ENCODE peak calls at places on chromosomes 4 and X, in eight cellular contexts. K, X, C, G, F, H, V and I are unnamed samples.

GRCh38 chr4:6001965-6002833 is 16.0 kb downstream of the C4orf50 start:
- DNase-seq in V (no peak), H (no peak), X (no peak), F (no peak), G (no peak), K (no peak), C (no peak), I (no peak)

GRCh38 chr4:83516042-83516772 is 19.7 kb upstream of the GPAT3 start:
- DNase-seq in V (no peak), G (no peak), C (no peak), H (peak; percentile 27), F (no peak), K (peak; percentile 80), X (peak; percentile 60), I (no peak)

GRCh38 chr4:61200195-61200990 is at the start of gene ADGRL3:
- DNase-seq in X (no peak), C (no peak), F (peak; percentile 73), V (peak; percentile 28), H (no peak), G (no peak), K (peak; percentile 6), I (no peak)

GRCh38 chrX:72705111-72705510 is 9.0 kb downstream of the PHKA1 start:
- DNase-seq in K (no peak), C (no peak), H (no peak), F (no peak), G (no peak), X (no peak), V (no peak), I (no peak)

GRCh38 chr4:30719363-30720020 is 677 bp upstream of the PCDH7 start:
- DNase-seq in F (peak; percentile 76), C (no peak), X (peak; percentile 13), K (peak; percentile 68), G (no peak), V (peak; percentile 52), H (no peak), I (no peak)

GRCh38 chrX:22097295-22097694 is 65.2 kb downstream of the PHEX start:
- DNase-seq in C (no peak), F (peak; percentile 23), H (no peak), G (no peak), K (peak; percentile 92), X (peak; percentile 72), V (no peak), I (no peak)

GRCh38 chr4:113773014-113773413 is 11.5 kb upstream of the CAMK2D start:
- DNase-seq in G (no peak), H (no peak), K (no peak), V (no peak), X (no peak), F (no peak), C (no peak), I (no peak)

GRCh38 chrX:104113237-104113965 is 1.1 kb downstream of the ZCCHC18 start:
- DNase-seq in F (peak; percentile 63), X (peak; percentile 37), H (no peak), V (peak; percentile 24), K (peak; percentile 53), G (no peak), C (no peak), I (no peak)

GRCh38 chrX:18721683-18722499 is 14.4 kb downstream of the PPEF1 start:
- DNase-seq in K (no peak), G (no peak), H (no peak), X (no peak), F (no peak), V (no peak), C (no peak), I (no peak)

GRCh38 chr4:56200275-56200674 is 187.0 kb downstream of the AASDH start:
- DNase-seq in C (no peak), G (no peak), H (no peak), X (no peak), F (no peak), V (no peak), K (no peak), I (no peak)

GRCh38 chrX:71366674-71367256 is 608 bp downstream of the TAF1 start:
- DNase-seq in G (no peak), F (peak; percentile 34), C (no peak), X (peak; percentile 12), H (no peak), V (peak; percentile 5), K (peak; percentile 16), I (no peak)

GRCh38 chr4:85543832-85544231 is 68.9 kb downstream of the ARHGAP24 start:
- DNase-seq in F (no peak), X (peak; percentile 67), K (peak; percentile 1), C (no peak), H (no peak), V (no peak), G (no peak), I (no peak)

GRCh38 chr4:7887415-7887814 is 52.2 kb downstream of the AFAP1 start:
- DNase-seq in K (no peak), G (no peak), H (no peak), C (no peak), F (no peak), V (no peak), X (no peak), I (no peak)

GRCh38 chrX:46554942-46555341 is 9.7 kb upstream of the ZNF674 start:
- DNase-seq in V (no peak), G (no peak), K (peak; percentile 58), H (no peak), C (no peak), X (peak; percentile 57), F (no peak), I (no peak)

GRCh38 chr4:52841707-52842456 is 20.2 kb upstream of the RASL11B start:
- DNase-seq in G (no peak), H (peak; percentile 66), C (no peak), F (no peak), V (peak; percentile 36), K (peak; percentile 19), X (peak; percentile 36), I (no peak)

GRCh38 chrX:53688300-53688699 is 1.8 kb upstream of the HUWE1 start:
- DNase-seq in X (no peak), G (no peak), V (no peak), K (no peak), H (no peak), F (no peak), C (no peak), I (no peak)

GRCh38 chr4:2418652-2419571 is at the start of gene CFAP99:
- DNase-seq in H (peak; percentile 64), F (peak; percentile 98), K (peak; percentile 88), X (peak; percentile 92), V (peak; percentile 97), G (peak; percentile 85), C (peak; percentile 87), I (peak; percentile 98)
- TF ChIP-seq CTCF in H (peak; percentile 7), F (peak; percentile 16), K (peak; percentile 32), X (peak; percentile 8), V (no peak), G (no peak), C (peak; percentile 26), I (no peak)

GRCh38 chr4:2537011-2537830 is 774 bp downstream of the FAM193A start:
- DNase-seq in F (peak; percentile 82), K (peak; percentile 24), H (no peak), C (no peak), G (no peak), X (peak; percentile 34), V (peak; percentile 29), I (peak; percentile 54)

GRCh38 chr4:2536193-2537010 is at the start of gene FAM193A:
- DNase-seq in X (peak; percentile 100), H (peak; percentile 98), V (peak; percentile 99), C (peak; percentile 96), K (peak; percentile 100), F (peak; percentile 100), G (peak; percentile 79), I (peak; percentile 100)

GRCh38 chr4:2534904-2535385 is 1.5 kb upstream of the FAM193A start:
- DNase-seq in H (no peak), X (no peak), K (peak; percentile 15), C (no peak), V (no peak), F (no peak), G (no peak), I (no peak)

DNA sequence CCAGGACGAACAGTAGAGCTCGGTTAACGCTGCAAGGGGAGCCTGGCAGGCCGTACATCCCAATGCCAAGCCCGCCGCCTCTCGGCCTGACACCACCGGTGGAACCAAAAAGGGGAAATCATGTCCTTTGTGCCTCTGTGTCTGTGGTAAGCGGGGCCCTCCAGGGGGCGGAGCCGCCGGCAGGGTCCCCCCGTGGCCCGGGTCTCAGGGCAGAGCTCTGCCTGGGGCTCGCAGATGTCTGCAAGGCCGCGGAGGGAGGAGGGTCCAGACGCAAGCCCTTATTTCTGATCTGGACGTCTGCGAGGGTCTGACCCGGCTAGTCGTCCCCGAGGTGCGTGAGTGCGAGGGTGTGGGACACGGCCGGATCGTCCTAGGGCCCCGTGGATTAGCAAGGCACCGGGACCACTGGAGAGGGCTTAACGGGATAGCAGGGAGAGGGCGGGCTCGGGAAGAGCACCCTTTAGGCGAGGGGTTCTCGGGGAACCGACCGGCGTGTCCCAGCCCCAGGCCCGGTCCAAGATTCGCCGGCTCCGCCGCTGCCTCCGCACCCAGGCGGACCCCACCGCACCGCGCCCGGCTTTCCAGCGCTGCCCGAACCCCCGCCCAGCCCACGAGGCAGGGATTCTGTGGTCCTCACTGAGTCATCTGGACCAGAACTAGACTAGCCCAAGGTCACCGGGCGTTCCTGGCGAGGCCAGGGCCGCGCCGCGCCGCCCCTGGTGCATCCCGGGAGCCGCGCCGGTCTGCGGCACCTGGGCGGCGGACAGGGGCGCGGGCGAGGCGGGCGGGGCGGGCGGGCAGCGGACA is 858 bp upstream of the FAM193A start:
- DNase-seq in G (peak; percentile 44), V (peak; percentile 26), C (no peak), X (peak; percentile 29), K (peak; percentile 5), F (peak; percentile 63), H (no peak), I (peak; percentile 71)
- TF ChIP-seq CTCF in G (no peak), V (peak; percentile 33), C (peak; percentile 31), X (peak; percentile 5), K (no peak), F (peak; percentile 21), H (peak; percentile 22), I (peak; percentile 25)

GRCh38 chr4:87965501-87965975 is 10.0 kb upstream of the SPP1 start:
- DNase-seq in V (no peak), C (no peak), X (no peak), G (no peak), K (no peak), F (no peak), H (no peak), I (no peak)
- TF ChIP-seq CTCF in V (no peak), C (no peak), X (no peak), G (no peak), K (no peak), F (no peak), H (no peak), I (no peak)

GRCh38 chrX:154384284-154384892 is 5.3 kb downstream of the EMD start:
- DNase-seq in F (no peak), G (no peak), V (no peak), X (no peak), H (no peak), C (no peak), K (no peak), I (peak; percentile 48)
- TF ChIP-seq CTCF in F (peak; percentile 32), G (no peak), V (peak; percentile 44), X (peak; percentile 38), H (peak; percentile 47), C (no peak), K (peak; percentile 43), I (no peak)

GRCh38 chr4:152935138-152935537 is 985 bp upstream of the FHDC1 start:
- DNase-seq in K (no peak), G (no peak), X (no peak), C (no peak), V (no peak), H (no peak), F (peak; percentile 62), I (no peak)
- TF ChIP-seq CTCF in K (no peak), G (no peak), X (no peak), C (no peak), V (no peak), H (no peak), F (no peak), I (no peak)